ENCODE peak calls at places on chromosomes 16 and 17, in five cellular contexts. H, W, D, Q and J are unnamed samples.

GRCh38 chr17:39139137-39139516 is 12.3 kb downstream of the PLXDC1 start:
- DNase-seq in W (peak), D (no peak), H (peak), Q (no peak), J (peak)

GRCh38 chr17:48429638-48430586 is at the start of gene SKAP1:
- DNase-seq in H (no peak), Q (no peak), W (no peak), D (peak), J (no peak)

GRCh38 chr17:51461578-51462004 is 201.2 kb downstream of the UTP18 start:
- DNase-seq in W (peak), D (peak), Q (peak), H (peak), J (peak)

GRCh38 chr16:71356051-71356740 is 2.3 kb upstream of the CALB2 start:
- DNase-seq in Q (no peak), W (no peak), D (no peak), H (no peak), J (no peak)

GRCh38 chr17:10737168-10737622 is 7.4 kb upstream of the TMEM220 start:
- DNase-seq in D (peak), W (peak), H (peak), Q (no peak), J (peak)

GRCh38 chr17:35801583-35802224 is 6.3 kb upstream of the MMP28 start:
- DNase-seq in D (no peak), W (no peak), H (peak), Q (peak), J (peak)

GRCh38 chr17:77385750-77386501 is 245.2 kb downstream of the SEC14L1 start:
- DNase-seq in D (no peak), Q (no peak), W (no peak), H (peak), J (peak)

GRCh38 chr16:2035431-2036199 is 8.9 kb downstream of the NHERF2 start:
- DNase-seq in D (no peak), H (peak), Q (no peak), W (no peak), J (peak)

GRCh38 chr17:35605753-35606152 is 18.6 kb downstream of the AP2B1 start:
- DNase-seq in D (no peak), Q (no peak), W (no peak), H (no peak), J (peak)

GRCh38 chr17:75237100-75238014 is 24.0 kb downstream of the GGA3 start:
- DNase-seq in W (no peak), Q (no peak), D (no peak), H (no peak), J (no peak)

GRCh38 chr17:44205962-44206824 is 6.5 kb upstream of the ATXN7L3 start:
- DNase-seq in D (no peak), H (no peak), W (no peak), Q (no peak), J (peak)

GRCh38 chr16:64196444-64196843 is 925.4 kb downstream of the CDH11 start:
- DNase-seq in H (peak), W (no peak), D (no peak), Q (no peak), J (peak)

GRCh38 chr17:72946126-72946525 is 146.4 kb downstream of the SLC39A11 start:
- DNase-seq in D (no peak), Q (no peak), W (no peak), H (no peak), J (no peak)

GRCh38 chr16:3158498-3159314 is 23.9 kb downstream of the ZNF213 start:
- DNase-seq in H (peak), D (peak), W (peak), Q (no peak), J (peak)

GRCh38 chr17:56785396-56785795 is 48.3 kb downstream of the C17orf67 start:
- DNase-seq in Q (no peak), W (peak), D (no peak), H (peak), J (no peak)

GRCh38 chr16:53057658-53058057 is 2.9 kb downstream of the CHD9 start:
- DNase-seq in Q (no peak), D (no peak), W (no peak), H (no peak), J (no peak)

GRCh38 chr16:71780521-71781089 is 28.0 kb downstream of the AP1G1 start:
- DNase-seq in Q (no peak), W (no peak), D (no peak), H (no peak), J (no peak)

GRCh38 chr17:81003711-81004335 is 12.2 kb downstream of the CHMP6 start:
- DNase-seq in Q (no peak), H (no peak), D (no peak), W (no peak), J (peak)

DNA sequence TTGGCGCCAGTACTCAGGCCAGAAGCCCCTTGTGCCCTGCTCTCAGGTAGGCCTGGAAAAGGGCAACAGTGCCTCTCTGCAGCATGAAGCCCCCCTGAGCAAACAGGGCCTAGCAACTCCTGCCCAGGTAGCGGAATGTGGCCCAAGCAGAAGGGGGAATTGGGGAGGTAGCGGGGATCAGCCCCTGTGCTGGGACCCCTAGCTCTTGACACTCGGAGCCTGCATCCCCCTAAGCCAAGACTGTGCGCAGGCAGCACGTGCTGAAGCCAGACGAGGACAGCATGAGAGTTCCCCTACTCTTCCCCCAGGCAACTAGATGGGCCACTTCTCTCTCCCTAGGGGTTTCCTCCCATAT is 823 bp upstream of the CD2BP2 start:
- DNase-seq in W (no peak), D (no peak), H (no peak), Q (no peak), J (no peak)
- H3K4me3 ChIP-seq in W (peak), D (peak), H (peak), Q (peak), J (peak)

GRCh38 chr17:8696456-8696855 is 48.2 kb downstream of the CCDC42 start:
- DNase-seq in W (no peak), Q (no peak), H (no peak), D (no peak), J (no peak)
- H3K4me3 ChIP-seq in W (no peak), Q (no peak), H (no peak), D (no peak), J (no peak)

DNA sequence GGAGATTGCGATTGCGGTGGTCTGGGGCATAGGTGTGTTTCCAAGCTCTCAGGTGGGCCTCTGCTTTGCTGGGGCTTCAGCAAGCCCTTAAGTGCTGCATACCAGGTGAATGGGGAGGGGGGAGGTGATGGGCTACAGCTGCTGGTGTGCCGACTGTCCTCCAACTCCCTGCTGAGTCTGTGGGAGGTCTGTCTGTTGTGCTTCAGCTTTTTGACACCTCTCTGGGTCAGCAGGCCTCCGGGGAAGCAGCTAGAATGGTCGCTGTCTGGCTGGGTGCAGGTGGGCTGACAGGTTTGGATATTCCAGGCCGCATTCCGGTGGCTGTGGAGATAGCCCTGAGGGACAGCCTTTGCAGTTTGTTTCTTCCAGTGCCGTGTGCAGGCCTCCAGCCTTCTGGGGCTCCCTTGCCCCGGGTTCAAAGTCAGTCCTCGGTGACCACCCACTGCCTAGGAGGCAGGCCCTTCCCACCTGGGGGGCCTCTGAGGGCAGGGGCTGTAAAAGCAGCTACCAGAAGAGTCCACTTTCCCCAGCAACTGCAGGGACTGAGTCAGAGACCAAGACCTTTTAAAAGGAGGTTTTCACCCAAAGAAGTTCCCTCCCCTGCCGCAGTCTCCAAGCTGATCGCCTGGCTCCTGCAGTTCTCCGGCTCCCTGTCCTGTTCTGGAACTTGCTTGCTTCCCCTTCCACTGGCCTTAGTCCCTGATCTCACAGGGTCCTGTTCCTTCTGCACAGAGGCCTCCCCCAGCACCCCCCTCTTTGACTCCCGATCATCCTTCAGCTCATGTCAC is 2.0 kb upstream of the TTYH2 start:
- DNase-seq in H (peak), D (no peak), W (no peak), Q (no peak), J (peak)
- H3K4me3 ChIP-seq in H (peak), D (no peak), W (no peak), Q (peak), J (peak)

GRCh38 chr17:82371333-82372062 is at the start of gene UTS2R:
- DNase-seq in W (no peak), D (no peak), Q (no peak), H (no peak), J (no peak)

GRCh38 chr17:82369211-82369610 is 2.4 kb upstream of the UTS2R start:
- DNase-seq in D (no peak), Q (no peak), W (no peak), H (no peak), J (no peak)

GRCh38 chr17:82372063-82372590 is 562 bp downstream of the UTS2R start:
- DNase-seq in Q (no peak), D (no peak), H (no peak), W (no peak), J (no peak)

GRCh38 chr17:82372591-82373452 is 1.3 kb downstream of the UTS2R start:
- DNase-seq in W (no peak), H (no peak), D (no peak), Q (no peak), J (no peak)

DNA sequence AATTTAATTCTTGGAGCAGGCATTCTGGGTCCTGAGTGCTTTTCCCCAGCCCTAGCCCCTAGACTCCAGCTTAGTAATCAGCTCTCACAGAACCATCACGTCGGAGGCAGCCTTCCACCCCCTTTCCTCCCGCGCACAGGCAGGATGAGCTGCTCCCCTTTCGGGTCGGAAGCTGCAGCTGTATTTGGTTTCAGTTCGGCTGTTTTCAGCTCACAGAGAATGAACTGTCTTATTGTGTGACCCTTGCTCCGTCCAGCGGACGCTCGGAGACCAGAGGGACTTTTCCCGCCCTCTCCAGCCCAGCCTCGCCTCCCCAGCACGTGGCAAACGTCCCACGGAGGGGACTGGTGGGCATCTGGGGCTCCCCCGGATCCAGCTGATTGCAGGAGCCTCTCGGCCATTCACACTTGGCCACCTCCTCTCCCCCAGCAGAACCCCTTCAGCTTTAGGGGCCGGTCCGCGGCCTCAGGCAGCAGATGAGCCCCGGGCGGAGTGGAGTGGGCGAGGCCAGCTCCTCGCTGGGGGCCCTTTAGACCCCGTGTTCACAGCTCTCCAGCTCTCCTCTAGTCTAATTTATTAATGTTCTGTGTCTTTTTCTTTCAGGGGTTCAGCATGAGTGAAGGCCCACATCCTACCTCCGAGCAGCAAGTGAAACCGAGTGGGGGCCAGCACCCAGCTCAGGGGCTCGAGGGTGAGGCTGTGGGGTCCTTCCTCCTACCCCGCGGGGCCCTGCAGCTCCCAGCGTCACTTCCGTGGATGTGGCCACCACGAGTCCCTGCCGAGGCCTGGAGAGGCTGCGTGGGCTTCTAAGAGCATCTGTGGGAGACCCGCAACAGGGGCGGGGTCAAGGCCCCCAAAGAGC is 863 bp upstream of the UTS2R start:
- DNase-seq in W (no peak), Q (no peak), H (no peak), D (peak), J (peak)
- H3K4me3 ChIP-seq in W (no peak), Q (no peak), H (peak), D (peak), J (peak)

GRCh38 chr17:28572294-28573099 is 1.2 kb upstream of the PIGS start:
- DNase-seq in W (no peak), D (no peak), Q (no peak), H (no peak), J (no peak)
- H3K4me3 ChIP-seq in W (no peak), D (no peak), Q (peak), H (no peak), J (no peak)